ENCODE peak calls at places on chromosomes 3 and 15, in nine cellular contexts. V is astrocyte of the spinal cord, H is spleen, J is heart right ventricle, P is epithelial cell of esophagus, K is colonic mucosa, A is fibroblast of mammary gland, Q is mucosa of descending colon, R is bronchial epithelial cell. B is an unnamed sample.

GRCh38 chr3:27617552-27617951 is 104.6 kb downstream of the EOMES start:
- DNase-seq in V (no peak), H (no peak), J (no peak), P (no peak), K (no peak), A (no peak), Q (no peak), R (no peak), B (no peak)

GRCh38 chr3:40980467-40980866 is 218.8 kb upstream of the CTNNB1 start:
- DNase-seq in V (no peak), H (no peak), J (no peak), P (no peak), K (no peak), A (no peak), Q (no peak), R (no peak), B (peak)

GRCh38 chr3:56769125-56769709 is 32.5 kb downstream of the ARHGEF3 start:
- DNase-seq in V (no peak), H (no peak), J (no peak), P (no peak), K (no peak), A (no peak), Q (no peak), R (no peak), B (no peak)

GRCh38 chr3:111955876-111956275 is 22.9 kb upstream of the ABHD10 start:
- DNase-seq in V (no peak), H (no peak), J (no peak), P (no peak), K (no peak), A (no peak), Q (no peak), R (no peak), B (no peak)

GRCh38 chr3:64176461-64176996 is 48.7 kb downstream of the PRICKLE2 start:
- DNase-seq in V (peak), H (no peak), J (no peak), P (peak), K (no peak), A (peak), Q (no peak), R (peak), B (peak)

GRCh38 chr15:70385711-70386110 is 288.0 kb upstream of the TLE3 start:
- DNase-seq in V (no peak), H (no peak), J (no peak), P (no peak), K (no peak), A (no peak), Q (no peak), R (no peak), B (no peak)

GRCh38 chr3:49017229-49017615 is 1.2 kb downstream of the DALRD3 start:
- DNase-seq in V (no peak), H (no peak), J (no peak), P (no peak), K (no peak), A (no peak), Q (no peak), R (no peak), B (no peak)

GRCh38 chr15:31081568-31082250 is 19.8 kb downstream of the TRPM1 start:
- DNase-seq in V (no peak), H (no peak), J (no peak), P (peak), K (peak), A (no peak), Q (no peak), R (peak), B (peak)

GRCh38 chr3:123013876-123014275 is 13.7 kb downstream of the SEMA5B start:
- DNase-seq in V (no peak), H (no peak), J (no peak), P (no peak), K (no peak), A (no peak), Q (no peak), R (no peak), B (no peak)

GRCh38 chr3:123635220-123635619 is 50.4 kb upstream of the HACD2 start:
- DNase-seq in V (peak), H (no peak), J (no peak), P (no peak), K (no peak), A (no peak), Q (no peak), R (no peak), B (no peak)

GRCh38 chr3:85560088-85560790 is 601.5 kb downstream of the CADM2 start:
- DNase-seq in V (peak), H (no peak), J (no peak), P (peak), K (no peak), A (peak), Q (no peak), R (peak), B (no peak)

GRCh38 chr3:112484352-112484751 is 14.9 kb downstream of the BTLA start:
- DNase-seq in V (no peak), H (no peak), J (no peak), P (no peak), K (no peak), A (no peak), Q (no peak), R (no peak), B (no peak)

GRCh38 chr15:40421246-40422157 is 15.9 kb downstream of the IVD start:
- DNase-seq in V (peak), H (peak), J (peak), P (peak), K (peak), A (peak), Q (peak), R (peak), B (peak)

GRCh38 chr15:35663956-35664355 is 118.0 kb upstream of the DPH6 start:
- DNase-seq in V (no peak), H (no peak), J (no peak), P (no peak), K (no peak), A (no peak), Q (no peak), R (no peak), B (no peak)

GRCh38 chr15:32861741-32862140 is 143.9 kb downstream of the GREM1 start:
- DNase-seq in V (peak), H (peak), J (no peak), P (no peak), K (peak), A (peak), Q (peak), R (no peak), B (peak)

GRCh38 chr3:9468460-9468859 is 71.0 kb downstream of the SETD5 start:
- DNase-seq in V (no peak), H (no peak), J (no peak), P (peak), K (no peak), A (peak), Q (no peak), R (no peak), B (no peak)

GRCh38 chr3:39724233-39724846 is 85.1 kb upstream of the MYRIP start:
- DNase-seq in V (no peak), H (no peak), J (no peak), P (no peak), K (no peak), A (peak), Q (no peak), R (no peak), B (no peak)
- TF ChIP-seq CTCF in V (peak), H (no peak), J (peak), P (no peak), K (no peak), A (peak), Q (no peak), R (peak), B (no peak)

DNA sequence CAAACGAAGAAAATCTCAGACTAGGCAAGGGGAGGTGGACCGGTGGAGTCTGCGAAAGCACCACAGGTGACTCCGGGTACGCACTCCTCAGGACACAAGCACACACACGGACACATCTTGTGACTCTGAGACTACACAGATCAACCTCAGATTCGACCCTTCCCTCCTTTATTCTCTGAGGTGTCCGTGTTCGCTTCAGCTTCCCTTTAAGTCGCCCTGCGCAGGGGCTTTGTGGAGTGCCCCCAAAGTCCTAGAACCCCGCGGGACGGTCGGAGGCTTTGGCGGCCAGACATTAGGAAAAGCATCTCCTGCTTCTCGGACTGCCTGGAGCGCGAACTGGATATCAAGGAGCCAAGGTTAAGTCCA is 805 bp downstream of the DGKG start:
- DNase-seq in V (no peak), H (no peak), J (no peak), P (no peak), K (no peak), A (no peak), Q (peak), R (no peak), B (no peak)
- H3K4me3 ChIP-seq in V (no peak), H (peak), J (peak), P (no peak), K (peak), A (no peak), Q (no peak), R (no peak), B (no peak)

GRCh38 chr3:185103359-185104127 is 49.3 kb downstream of the C3orf70 start:
- DNase-seq in V (no peak), H (no peak), J (no peak), P (no peak), K (no peak), A (no peak), Q (no peak), R (no peak), B (no peak)
- TF ChIP-seq CTCF in V (no peak), H (no peak), J (no peak), P (no peak), K (no peak), A (no peak), Q (no peak), R (no peak), B (no peak)

GRCh38 chr3:196142674-196142988 is 60.7 kb upstream of the TFRC start:
- DNase-seq in V (no peak), H (no peak), J (no peak), P (no peak), K (no peak), A (no peak), Q (no peak), R (peak), B (no peak)

GRCh38 chr3:196141052-196141865 is 59.4 kb upstream of the TFRC start:
- DNase-seq in V (no peak), H (no peak), J (no peak), P (no peak), K (no peak), A (no peak), Q (no peak), R (no peak), B (no peak)

GRCh38 chr3:196140224-196140623 is 58.3 kb upstream of the TFRC start:
- DNase-seq in V (no peak), H (no peak), J (no peak), P (no peak), K (no peak), A (no peak), Q (no peak), R (no peak), B (peak)

GRCh38 chr3:196143708-196144382 is 62.0 kb upstream of the TFRC start:
- DNase-seq in V (no peak), H (no peak), J (no peak), P (no peak), K (no peak), A (no peak), Q (no peak), R (no peak), B (no peak)

GRCh38 chr3:196141866-196142673 is 60.2 kb upstream of the TFRC start:
- DNase-seq in V (no peak), H (no peak), J (no peak), P (peak), K (no peak), A (no peak), Q (no peak), R (peak), B (no peak)
- H3K4me3 ChIP-seq in V (no peak), H (no peak), J (no peak), P (peak), K (no peak), A (no peak), Q (no peak), R (no peak), B (no peak)

DNA sequence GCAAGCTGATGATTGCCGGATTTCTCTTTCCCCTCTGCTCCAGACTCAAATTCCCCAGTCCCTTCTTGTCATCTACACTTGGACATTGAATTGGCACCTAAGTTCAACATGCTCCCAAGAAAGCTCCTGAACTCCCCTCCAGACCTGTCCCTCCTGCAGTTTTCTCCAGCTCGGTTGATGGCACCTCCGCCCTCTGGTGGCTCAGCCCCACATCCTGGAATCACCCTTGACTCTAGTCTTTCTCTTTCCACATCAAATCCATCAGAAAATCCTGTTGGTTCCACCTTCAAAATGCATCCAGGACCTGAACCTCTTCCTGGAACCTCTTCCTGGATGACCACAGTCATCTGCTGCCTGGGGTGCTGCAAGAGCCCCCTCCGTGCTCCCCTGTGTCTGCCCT is 60.1 kb downstream of the RASGRF1 start:
- DNase-seq in V (no peak), H (no peak), J (no peak), P (no peak), K (no peak), A (no peak), Q (no peak), R (no peak), B (no peak)
- TF ChIP-seq CTCF in V (no peak), H (no peak), J (no peak), P (no peak), K (no peak), A (no peak), Q (no peak), R (no peak), B (no peak)

B was measured in GM12865.